ENCODE peak calls at places on chromosomes 4 and X, in four cellular contexts. A is cardiac muscle cell, D is left ventricle myocardium inferior, B is right lobe of liver. G is an unnamed sample.

GRCh38 chr4:100891808-100892207 is 374.0 kb upstream of the EMCN start:
- DNase-seq in B (no peak), D (no peak), A (no peak), G (no peak)

GRCh38 chr4:169791527-169792156 is 33.9 kb upstream of the HPF1 start:
- DNase-seq in B (peak; percentile 51), A (peak; percentile 70), D (no peak), G (no peak)

GRCh38 chrX:115576676-115577075 is 15.7 kb downstream of the PLS3 start:
- DNase-seq in B (no peak), D (no peak), A (no peak), G (no peak)

GRCh38 chr4:113919611-113920010 is 59.8 kb downstream of the ARSJ start:
- DNase-seq in D (no peak), B (no peak), A (no peak), G (no peak)

GRCh38 chr4:42398448-42399355 is 1.4 kb downstream of the SHISA3 start:
- DNase-seq in D (peak; percentile 22), B (no peak), A (peak; percentile 13), G (no peak)

GRCh38 chr4:136634121-136634520 is 898.2 kb downstream of the PCDH18 start:
- DNase-seq in A (no peak), D (no peak), B (no peak), G (no peak)

GRCh38 chrX:13151806-13152510 is 107.5 kb upstream of the FAM9C start:
- DNase-seq in D (no peak), A (peak; percentile 46), B (no peak), G (no peak)

GRCh38 chr4:109682875-109683274 is 20.4 kb downstream of the CASP6 start:
- DNase-seq in B (no peak), A (no peak), D (no peak), G (no peak)

DNA sequence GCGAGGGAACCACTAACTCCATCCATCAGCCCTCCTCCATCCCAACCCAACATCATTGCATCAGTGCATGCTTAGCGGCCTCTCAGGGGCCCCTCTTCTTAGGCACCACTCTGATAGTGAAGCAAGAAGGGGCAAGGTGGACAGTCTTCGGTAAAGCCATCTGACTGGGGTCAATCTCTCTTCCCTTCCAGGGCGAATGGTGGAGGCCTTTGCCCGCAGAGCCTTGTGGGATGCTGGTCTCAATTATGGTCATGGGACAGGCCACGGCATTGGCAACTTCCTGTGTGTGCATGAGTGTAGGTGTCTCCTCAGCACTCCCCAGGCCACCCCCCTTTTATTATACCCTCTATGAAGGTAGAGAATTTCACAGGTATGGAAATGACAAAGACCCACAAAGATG is 18.8 kb upstream of the SASH3 start:
- DNase-seq in A (no peak), D (no peak), B (no peak), G (no peak)
- H3K4me1 ChIP-seq in A (no peaks in the 10 kb centered on the region), D (peaks cover 12% of the 10 kb centered on the region), B (no peaks in the 10 kb centered on the region), G (no peaks in the 10 kb centered on the region)

GRCh38 chr4:159142254-159142653 is 39.4 kb downstream of the RAPGEF2 start:
- DNase-seq in A (peak; percentile 13), B (no peak), D (no peak), G (no peak)
- H3K36me3 ChIP-seq in A (no peaks in the 10 kb centered on the region), B (no peaks in the 10 kb centered on the region), D (no peaks in the 10 kb centered on the region), G (no peaks in the 10 kb centered on the region)

DNA sequence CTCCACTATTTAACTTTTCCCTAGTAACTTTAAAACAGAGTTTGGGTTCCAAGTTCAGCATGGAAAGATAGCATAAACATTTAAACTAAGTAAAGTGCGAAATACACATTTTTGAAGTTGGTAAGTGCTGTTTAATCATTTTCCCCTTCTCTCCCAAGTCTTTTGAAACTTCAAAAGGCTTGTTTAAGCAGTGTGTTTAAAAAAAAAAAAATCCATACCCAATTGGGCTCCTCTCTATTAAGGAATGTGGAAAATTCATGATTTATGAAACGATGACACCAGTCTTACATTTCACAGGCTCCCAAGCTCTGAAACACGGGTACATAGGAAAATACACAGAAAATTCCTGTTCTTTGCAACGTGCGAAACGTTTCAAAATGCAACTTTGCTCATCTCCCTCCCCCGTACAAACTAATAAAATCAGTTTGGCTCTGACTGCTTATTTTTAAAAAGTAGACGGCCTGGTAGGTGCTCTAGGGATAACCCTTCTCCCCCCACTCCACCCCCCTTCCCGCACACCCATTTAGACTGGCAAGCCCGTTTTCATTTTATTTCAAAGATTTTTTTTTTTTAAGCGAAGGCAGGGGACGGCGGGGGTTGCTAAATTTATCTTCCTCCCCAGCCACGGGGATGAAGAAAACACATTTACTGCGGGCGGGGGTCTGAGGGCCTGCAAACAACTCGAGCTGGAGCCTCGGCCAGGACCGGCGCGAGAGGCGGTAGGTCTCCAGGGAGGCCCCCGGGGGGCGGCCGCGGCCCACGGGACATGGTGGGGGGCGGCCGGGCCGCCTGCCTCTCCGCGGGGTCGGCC is 789 bp upstream of the ZFX start:
- DNase-seq in D (no peak), B (no peak), A (peak; percentile 57), G (no peak)
- H3K4me1 ChIP-seq in D (peaks cover 49% of the 10 kb centered on the region), B (no peaks in the 10 kb centered on the region), A (peaks cover 52% of the 10 kb centered on the region), G (peaks cover 42% of the 10 kb centered on the region)

GRCh38 chr4:4694812-4695211 is 153.0 kb upstream of the STX18 start:
- DNase-seq in B (no peak), A (no peak), D (no peak), G (no peak)
- H3K36me3 ChIP-seq in B (no peaks in the 10 kb centered on the region), A (no peaks in the 10 kb centered on the region), D (no peaks in the 10 kb centered on the region), G (no peaks in the 10 kb centered on the region)

GRCh38 chr4:85722401-85722800 is 247.5 kb downstream of the ARHGAP24 start:
- DNase-seq in A (no peak), B (no peak), D (no peak), G (no peak)
- H3K4me1 ChIP-seq in A (no peaks in the 10 kb centered on the region), B (no peaks in the 10 kb centered on the region), D (peaks cover 40% of the 10 kb centered on the region), G (peaks cover 30% of the 10 kb centered on the region)

GRCh38 chrX:1416327-1416784 is 24.4 kb upstream of the SLC25A6 start:
- DNase-seq in B (no peak), A (no peak), D (no peak), G (no peak)

GRCh38 chrX:1417921-1418875 is 26.3 kb upstream of the SLC25A6 start:
- DNase-seq in B (no peak), A (no peak), D (no peak), G (peak; percentile 66)

GRCh38 chrX:1416965-1417760 is 25.2 kb upstream of the SLC25A6 start:
- DNase-seq in B (no peak), D (no peak), A (no peak), G (peak; percentile 22)

GRCh38 chrX:1411331-1411730 is 19.4 kb upstream of the SLC25A6 start:
- DNase-seq in D (no peak), B (no peak), A (no peak), G (no peak)

GRCh38 chrX:1412551-1413161 is 20.7 kb upstream of the SLC25A6 start:
- DNase-seq in B (no peak), A (no peak), D (no peak), G (peak; percentile 67)
- H3K36me3 ChIP-seq in B (peaks cover 14% of the 10 kb centered on the region), A (peaks cover 15% of the 10 kb centered on the region), D (peaks cover 38% of the 10 kb centered on the region), G (no peaks in the 10 kb centered on the region)

DNA sequence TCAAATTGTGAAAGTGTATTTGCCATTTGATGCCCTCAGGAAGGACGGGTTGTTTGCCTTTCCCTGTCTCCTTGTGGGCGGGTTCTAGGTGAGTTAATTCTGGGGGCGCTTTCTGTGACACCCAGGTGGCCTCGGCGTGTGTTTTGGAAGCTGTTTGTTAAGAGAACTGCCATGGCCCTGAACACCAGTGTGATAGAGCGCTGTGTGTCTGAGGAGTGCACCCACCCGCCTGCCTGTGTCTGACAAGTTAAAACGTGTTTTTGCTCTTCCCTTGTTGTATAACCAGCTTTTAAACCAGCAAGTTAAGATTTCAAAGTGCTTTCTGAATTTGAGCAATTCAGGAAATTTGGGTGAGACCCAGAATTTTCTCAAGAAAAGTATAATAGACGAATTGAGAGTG is 55.3 kb upstream of the HGFAC start:
- DNase-seq in A (no peak), D (no peak), B (no peak), G (no peak)
- H3K4me1 ChIP-seq in A (peaks cover 47% of the 10 kb centered on the region), D (peaks cover 49% of the 10 kb centered on the region), B (no peaks in the 10 kb centered on the region), G (no peaks in the 10 kb centered on the region)

DNA sequence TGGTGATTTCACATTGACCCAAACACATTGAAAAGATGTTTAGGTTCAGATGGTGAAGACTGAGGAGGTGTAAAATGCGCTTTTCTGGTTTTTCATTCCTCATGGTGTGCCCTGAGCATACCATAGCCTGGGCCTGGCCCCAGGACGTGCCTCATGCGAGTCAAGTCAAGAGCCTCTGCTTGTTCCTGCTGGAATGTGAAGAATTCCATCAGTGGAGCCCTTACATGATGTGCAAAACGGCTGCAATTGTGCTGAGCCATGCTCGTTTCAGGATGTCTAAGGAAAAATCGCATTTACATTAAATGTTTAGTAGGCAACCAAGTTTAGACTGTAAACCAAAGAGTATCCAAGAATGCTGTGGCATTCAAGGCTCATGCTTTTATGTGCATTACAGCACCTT is 34.9 kb downstream of the GYG2 start:
- DNase-seq in D (no peak), A (peak; percentile 7), B (no peak), G (no peak)
- H3K36me3 ChIP-seq in D (no peaks in the 10 kb centered on the region), A (peaks cover 15% of the 10 kb centered on the region), B (peaks cover 14% of the 10 kb centered on the region), G (no peaks in the 10 kb centered on the region)